ENCODE peak calls at places on chromosomes 12 and 14, in six cellular contexts. R is spleen, L is fibroblast of the aortic adventitia, A is fibroblast of lung, Z is A549, V is epithelial cell of proximal tubule. S is an unnamed sample.

GRCh38 chr14:83289390-83289789 is 1755.7 kb upstream of the SEL1L start:
- DNase-seq in R (no peak), L (no peak), A (no peak), Z (no peak), V (no peak), S (no peak)

GRCh38 chr14:80419339-80419738 is 208.0 kb upstream of the DIO2 start:
- DNase-seq in R (no peak), L (peak), A (no peak), Z (no peak), V (no peak), S (no peak)

GRCh38 chr12:47753021-47754001 is 5.4 kb downstream of the RAPGEF3 start:
- DNase-seq in R (peak), L (no peak), A (no peak), Z (no peak), V (no peak), S (no peak)

GRCh38 chr12:59615392-59616165 is 19.8 kb downstream of the SLC16A7 start:
- DNase-seq in R (no peak), L (no peak), A (no peak), Z (no peak), V (no peak), S (no peak)

GRCh38 chr14:96564389-96564788 is 62.2 kb downstream of the PAPOLA start:
- DNase-seq in R (no peak), L (peak), A (peak), Z (no peak), V (no peak), S (no peak)

GRCh38 chr12:67697443-67697842 is 48.9 kb downstream of the DYRK2 start:
- DNase-seq in R (no peak), L (no peak), A (no peak), Z (no peak), V (no peak), S (no peak)

GRCh38 chr14:49861581-49861922 is 9.0 kb upstream of the NEMF start:
- DNase-seq in R (peak), L (peak), A (peak), Z (peak), V (peak), S (peak)

GRCh38 chr12:121113057-121113456 is 19.6 kb upstream of the P2RX7 start:
- DNase-seq in R (no peak), L (no peak), A (no peak), Z (no peak), V (no peak), S (no peak)

GRCh38 chr12:50572275-50572674 is 67.5 kb downstream of the DIP2B start:
- DNase-seq in R (no peak), L (peak), A (peak), Z (peak), V (peak), S (no peak)

GRCh38 chr12:90652280-90652679 is 302.7 kb downstream of the CCER1 start:
- DNase-seq in R (no peak), L (no peak), A (no peak), Z (no peak), V (no peak), S (no peak)

GRCh38 chr14:34098045-34098984 is 147.4 kb upstream of the EGLN3 start:
- DNase-seq in R (no peak), L (peak), A (peak), Z (peak), V (no peak), S (peak)

GRCh38 chr14:54683882-54684794 is 117.2 kb downstream of the SAMD4A start:
- DNase-seq in R (no peak), L (peak), A (peak), Z (no peak), V (no peak), S (no peak)

GRCh38 chr12:109994262-109995175 is 1.6 kb downstream of the GIT2 start:
- DNase-seq in R (no peak), L (no peak), A (no peak), Z (no peak), V (no peak), S (no peak)

GRCh38 chr12:42213954-42214426 is 24.1 kb downstream of the YAF2 start:
- DNase-seq in R (no peak), L (peak), A (peak), Z (no peak), V (peak), S (no peak)

GRCh38 chr12:45655186-45655585 is 74.3 kb upstream of the ARID2 start:
- DNase-seq in R (no peak), L (no peak), A (no peak), Z (peak), V (no peak), S (peak)

GRCh38 chr12:23947395-23947794 is 2.1 kb downstream of the SOX5 start:
- DNase-seq in R (no peak), L (no peak), A (no peak), Z (no peak), V (no peak), S (no peak)

GRCh38 chr12:6915023-6915788 is 826 bp downstream of the ENO2 start:
- DNase-seq in R (peak), L (no peak), A (no peak), Z (peak), V (no peak), S (peak)

GRCh38 chr14:73324536-73324932 is 87.2 kb downstream of the PAPLN start:
- DNase-seq in R (no peak), L (no peak), A (no peak), Z (no peak), V (no peak), S (no peak)

GRCh38 chr12:114835031-114835430 is 151.1 kb upstream of the TBX3 start:
- DNase-seq in R (no peak), L (peak), A (peak), Z (no peak), V (no peak), S (no peak)
- TF ChIP-seq CTCF in R (no peak), L (no peak), A (no peak), Z (no peak), V (no peak), S (no peak)

DNA sequence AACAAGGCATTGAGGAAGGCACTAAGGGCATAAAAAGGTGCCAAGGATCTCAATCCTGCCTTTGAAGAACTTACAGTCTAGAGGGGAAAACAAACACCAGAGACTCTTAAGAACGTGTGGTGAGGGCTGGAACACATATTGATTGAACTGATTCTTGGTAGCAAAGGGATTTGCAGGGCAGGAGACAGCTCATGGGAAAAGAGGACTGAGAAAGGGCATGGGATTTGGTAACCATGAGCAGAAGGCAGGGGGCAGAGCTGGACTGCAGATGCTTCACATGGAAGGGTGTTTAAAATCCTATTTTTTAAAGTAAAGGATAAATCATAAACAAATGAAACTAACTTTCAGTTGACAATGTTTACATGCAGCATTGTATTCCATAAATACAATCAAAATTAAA is 203.1 kb downstream of the ITPR2 start:
- DNase-seq in R (no peak), L (peak), A (peak), Z (peak), V (peak), S (no peak)
- TF ChIP-seq CTCF in R (no peak), L (peak), A (peak), Z (peak), V (peak), S (no peak)

GRCh38 chr12:20731274-20731673 is 36.1 kb downstream of the SLCO1C1 start:
- DNase-seq in R (no peak), L (peak), A (no peak), Z (peak), V (no peak), S (no peak)
- TF ChIP-seq CTCF in R (no peak), L (no peak), A (no peak), Z (peak), V (no peak), S (no peak)

GRCh38 chr14:82003418-82003817 is 469.8 kb upstream of the SEL1L start:
- DNase-seq in R (no peak), L (no peak), A (no peak), Z (no peak), V (no peak), S (no peak)

GRCh38 chr14:82009993-82010392 is 476.3 kb upstream of the SEL1L start:
- DNase-seq in R (no peak), L (no peak), A (no peak), Z (no peak), V (no peak), S (no peak)

GRCh38 chr14:82011460-82011859 is 477.8 kb upstream of the SEL1L start:
- DNase-seq in R (no peak), L (no peak), A (no peak), Z (no peak), V (no peak), S (no peak)

DNA sequence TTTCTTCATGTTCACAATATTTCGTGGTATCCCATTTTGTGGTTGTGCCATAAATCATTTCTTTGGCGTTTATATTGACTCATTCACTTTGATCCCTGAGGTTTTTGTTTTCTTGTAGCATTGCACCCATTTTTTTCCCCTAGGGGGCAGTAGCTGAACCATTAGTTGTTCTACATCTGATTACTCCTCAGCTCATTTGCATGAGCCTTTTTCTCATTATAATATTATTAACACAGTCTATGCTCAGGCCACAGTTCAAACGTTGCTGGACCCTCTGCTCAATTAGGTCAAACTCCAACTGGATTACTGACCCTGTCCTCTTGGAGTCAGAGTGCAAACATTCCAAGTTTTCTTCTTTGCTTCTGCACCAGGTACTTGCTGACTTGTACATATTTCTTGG is 475.4 kb upstream of the SEL1L start:
- DNase-seq in R (no peak), L (no peak), A (no peak), Z (no peak), V (no peak), S (no peak)
- TF ChIP-seq CTCF in R (no peak), L (no peak), A (no peak), Z (no peak), V (peak), S (peak)